ENCODE peak calls at places on chromosomes 12 and 14, in four cellular contexts. S is HepG2, M is GM12878, I is K562. D is an unnamed sample.

GRCh38 chr12:69511016-69511415 is 40.8 kb downstream of the FRS2 start:
- DNase-seq in S (no peak), M (no peak), I (no peak), D (no peak)

GRCh38 chr12:21438643-21439042 is 1.2 kb downstream of the PYROXD1 start:
- DNase-seq in S (no peak), M (no peak), I (no peak), D (peak; percentile 25)

GRCh38 chr12:60100150-60100549 is 504.3 kb downstream of the SLC16A7 start:
- DNase-seq in S (no peak), M (no peak), I (no peak), D (no peak)

GRCh38 chr12:48767047-48767446 is 21.8 kb downstream of the ADCY6 start:
- DNase-seq in S (no peak), M (no peak), I (no peak), D (no peak)

GRCh38 chr14:61561657-61562276 is 133.5 kb upstream of the HIF1A start:
- DNase-seq in S (peak; percentile 94), M (no peak), I (no peak), D (peak; percentile 95)

GRCh38 chr12:75820848-75821578 is 210.6 kb downstream of the PHLDA1 start:
- DNase-seq in S (no peak), M (no peak), I (no peak), D (peak; percentile 11)

GRCh38 chr12:47710283-47710682 is 4.5 kb upstream of the RPAP3 start:
- DNase-seq in S (no peak), M (no peak), I (no peak), D (no peak)

GRCh38 chr14:32542507-32542906 is 213.4 kb downstream of the AKAP6 start:
- DNase-seq in S (no peak), M (no peak), I (no peak), D (no peak)

GRCh38 chr14:60183724-60184596 is 18.8 kb upstream of the DHRS7 start:
- DNase-seq in S (peak; percentile 55), M (no peak), I (no peak), D (peak; percentile 61)

GRCh38 chr12:81468206-81468605 is 290.9 kb downstream of the PPFIA2 start:
- DNase-seq in S (no peak), M (no peak), I (no peak), D (no peak)

GRCh38 chr14:100419856-100420255 is 96.7 kb downstream of the SLC25A47 start:
- DNase-seq in S (peak; percentile 12), M (no peak), I (peak; percentile 25), D (no peak)

GRCh38 chr12:120651821-120652220 is 11.4 kb downstream of the CABP1 start:
- DNase-seq in S (no peak), M (no peak), I (no peak), D (peak; percentile 49)

GRCh38 chr12:12899530-12900380 is 8.4 kb downstream of the GPRC5A start:
- DNase-seq in S (no peak), M (no peak), I (no peak), D (peak; percentile 76)

GRCh38 chr12:7108042-7108927 is 729 bp downstream of the C1RL start:
- DNase-seq in S (peak; percentile 69), M (peak; percentile 55), I (peak; percentile 78), D (peak; percentile 90)

GRCh38 chr12:95681210-95681765 is 109.3 kb downstream of the NTN4 start:
- DNase-seq in S (no peak), M (no peak), I (no peak), D (no peak)

GRCh38 chr12:62239571-62239970 is 20.6 kb upstream of the USP15 start:
- DNase-seq in S (no peak), M (no peak), I (no peak), D (no peak)

GRCh38 chr14:92473947-92474535 is 39.5 kb upstream of the RIN3 start:
- DNase-seq in S (no peak), M (no peak), I (no peak), D (peak; percentile 18)

GRCh38 chr12:77724367-77724957 is 106.2 kb upstream of the NAV3 start:
- DNase-seq in S (peak; percentile 22), M (no peak), I (no peak), D (no peak)

GRCh38 chr12:9867531-9867930 is 1.6 kb downstream of the CLEC2B start:
- DNase-seq in S (no peak), M (no peak), I (no peak), D (no peak)

GRCh38 chr12:108066583-108067234 is 62.4 kb upstream of the WSCD2 start:
- DNase-seq in S (peak; percentile 4), M (no peak), I (no peak), D (peak; percentile 29)

GRCh38 chr12:64780531-64781373 is 21.5 kb upstream of the GNS start:
- DNase-seq in S (no peak), M (no peak), I (peak; percentile 21), D (peak; percentile 44)

GRCh38 chr14:63398952-63399351 is 80.2 kb upstream of the GPHB5 start:
- DNase-seq in S (no peak), M (no peak), I (no peak), D (no peak)

GRCh38 chr12:52023182-52023975 is 16.6 kb downstream of the TAMALIN start:
- DNase-seq in S (peak; percentile 59), M (no peak), I (peak; percentile 94), D (peak; percentile 94)

GRCh38 chr14:104777808-104778249 is 17.7 kb downstream of the AKT1 start:
- DNase-seq in S (no peak), M (no peak), I (no peak), D (no peak)

GRCh38 chr12:90959538-90960139 is 4.7 kb upstream of the CCER1 start:
- DNase-seq in S (peak; percentile 26), M (no peak), I (peak; percentile 13), D (peak; percentile 65)

GRCh38 chr12:6824085-6824800 is 2.6 kb downstream of the GPR162 start:
- DNase-seq in S (no peak), M (no peak), I (no peak), D (no peak)

GRCh38 chr12:47799357-47799955 is 20.2 kb downstream of the HDAC7 start:
- DNase-seq in S (no peak), M (no peak), I (no peak), D (no peak)

GRCh38 chr12:48980389-48980952 is 2.3 kb downstream of the WNT1 start:
- DNase-seq in S (no peak), M (no peak), I (no peak), D (no peak)

GRCh38 chr12:62983594-62983993 is 48.6 kb upstream of the PPM1H start:
- DNase-seq in S (peak; percentile 57), M (no peak), I (no peak), D (peak; percentile 29)

GRCh38 chr12:20264608-20265114 is 103.7 kb upstream of the PDE3A start:
- DNase-seq in S (no peak), M (no peak), I (no peak), D (no peak)

GRCh38 chr12:49798934-49799333 is 29.3 kb downstream of the NCKAP5L start:
- DNase-seq in S (no peak), M (no peak), I (no peak), D (no peak)

DNA sequence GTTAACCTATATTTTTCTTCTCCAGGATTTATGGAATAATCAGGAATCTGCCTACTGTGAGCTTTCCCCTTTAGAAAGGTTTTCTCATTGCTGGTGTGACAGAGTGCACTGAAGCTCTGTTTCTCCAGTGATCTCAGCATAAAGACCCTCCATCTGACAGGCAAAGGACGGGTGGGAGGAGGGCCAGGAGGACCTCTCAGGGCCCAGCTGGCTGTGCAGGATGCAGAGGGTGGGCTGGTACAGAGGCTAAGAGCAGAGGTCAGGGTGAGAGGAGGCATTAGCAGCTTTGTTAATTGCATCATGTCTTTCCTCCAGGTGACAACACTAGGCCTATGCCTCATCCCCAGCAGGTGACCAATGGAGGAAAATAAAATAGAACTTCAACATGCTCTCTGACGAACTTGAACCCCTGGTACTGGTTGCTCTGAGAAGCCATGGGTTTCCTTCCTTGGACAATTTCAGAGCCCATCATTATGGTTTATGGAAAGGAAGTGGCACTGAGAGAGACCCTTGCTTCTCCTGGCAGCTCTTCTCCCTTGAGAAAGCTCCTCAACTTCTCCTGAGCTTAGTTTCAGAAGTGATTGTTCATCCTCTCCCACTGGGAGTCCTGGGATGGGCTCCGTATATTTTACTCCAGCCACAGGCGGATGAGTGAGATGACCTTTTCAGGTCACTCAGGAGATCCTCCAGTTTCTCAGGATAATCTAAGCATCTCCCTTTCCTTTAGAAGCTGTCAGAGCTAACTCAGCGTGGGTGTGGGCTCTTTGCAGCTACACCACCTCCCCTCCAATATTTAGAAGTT is 45.8 kb upstream of the ATP23 start:
- DNase-seq in S (no peak), M (no peak), I (no peak), D (no peak)
- H3K4me1 ChIP-seq in S (peaks cover 42% of the 10 kb centered on the region), M (peaks cover 61% of the 10 kb centered on the region), I (peaks cover 32% of the 10 kb centered on the region), D (peaks cover 68% of the 10 kb centered on the region)

DNA sequence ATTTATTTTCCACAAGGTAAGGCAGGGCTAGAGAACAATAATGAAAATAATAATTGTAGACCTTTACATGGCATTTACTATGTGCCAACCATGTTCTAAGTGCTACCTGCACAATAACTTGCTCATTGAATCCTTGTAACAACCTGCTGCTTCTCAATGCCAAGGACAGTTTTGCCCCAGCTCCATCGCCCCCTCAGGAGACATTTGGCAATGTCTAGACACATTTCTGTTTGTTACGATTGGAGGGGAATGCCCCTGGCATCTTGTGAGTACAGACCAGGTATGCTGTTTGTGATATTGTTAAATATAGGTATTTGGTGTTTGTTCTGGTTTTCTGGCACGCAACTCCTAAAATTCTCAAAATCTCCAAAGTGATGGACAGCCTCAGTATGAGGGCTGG is 8.1 kb upstream of the ATXN2 start:
- DNase-seq in S (no peak), M (no peak), I (no peak), D (no peak)
- TF ChIP-seq HDAC2 in S (no peak), M (no peak), I (no peak), D (no peak)

DNA sequence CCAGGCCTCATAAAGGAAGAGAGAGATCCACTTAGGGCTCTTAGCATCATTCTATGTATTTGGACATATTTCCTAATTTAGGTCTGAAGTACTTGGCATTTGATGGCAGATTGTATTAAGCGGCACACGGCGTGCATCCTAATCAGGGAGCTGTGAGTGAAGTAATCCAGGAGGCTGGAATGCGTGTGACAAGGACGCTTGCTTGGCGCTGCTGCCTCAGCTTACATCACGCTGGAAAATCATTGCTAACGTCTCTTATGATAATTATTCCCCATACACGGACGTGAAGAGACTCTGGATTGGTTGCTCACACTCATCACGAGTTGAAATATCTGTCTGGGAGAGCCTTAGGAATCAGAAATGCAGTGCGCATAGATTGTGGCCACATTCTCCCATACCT is 85.3 kb downstream of the FBXW8 start:
- DNase-seq in S (no peak), M (no peak), I (no peak), D (no peak)
- TF ChIP-seq REST in S (no peak), M (no peak), I (no peak), D (no peak)

DNA sequence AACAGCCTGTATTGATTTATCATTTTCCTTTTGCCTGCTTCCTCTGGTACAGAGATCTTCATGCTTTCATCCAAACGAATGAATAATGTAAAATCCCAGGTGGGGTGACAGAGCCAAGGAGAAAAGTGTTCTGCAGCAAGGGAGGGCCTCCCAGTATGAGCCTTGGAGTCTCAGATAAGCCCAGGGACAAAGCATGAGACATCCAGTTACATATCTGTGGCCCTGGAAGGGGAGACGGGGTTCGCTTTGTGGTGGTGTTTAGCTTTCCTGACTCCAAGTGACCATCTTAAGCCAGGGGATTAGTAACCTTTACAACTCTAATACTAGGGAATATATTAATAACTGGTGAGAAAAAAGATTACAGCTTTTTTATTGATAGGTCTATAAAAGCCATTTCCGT is 177.1 kb downstream of the ETV6 start:
- DNase-seq in S (no peak), M (no peak), I (peak; percentile 32), D (no peak)
- H3K4me1 ChIP-seq in S (peaks cover 8% of the 10 kb centered on the region), M (peaks cover 64% of the 10 kb centered on the region), I (peaks cover 6% of the 10 kb centered on the region), D (peaks cover 12% of the 10 kb centered on the region)

GRCh38 chr12:2352203-2352602 is 299.4 kb downstream of the CACNA1C start:
- DNase-seq in S (no peak), M (no peak), I (no peak), D (no peak)
- TF ChIP-seq HDAC2 in S (no peak), M (no peak), I (no peak), D (no peak)

D was measured in A549.